ENCODE peak calls at places on chromosome 13, in eight cellular contexts. H is CD8-positive, alpha-beta memory T cell; I is activated CD4-positive, alpha-beta T cell treated with anti-CD3 and anti-CD28 coated beads, Interleukin-2, amount 50 U/mL, for 1 hour; Z is stimulated activated CD4-positive, alpha-beta T cell treated with anti-CD3 and anti-CD28 coated beads, Interleukin-1b, Interleukin-23, amount 100 ng/mL, for 1 hour; R is AG10803; L is heart left ventricle; V is tibial artery; S is sciatic nerve. Y is an unnamed sample.

GRCh38 chr13:59823495-59823894 is 340.2 kb downstream of the DIAPH3 start:
- DNase-seq in H (no peak), I (no peak), Z (no peak), R (peak), L (no peak), V (no peak), S (no peak), Y (no peak)

GRCh38 chr13:73273737-73274136 is 214.9 kb downstream of the KLF5 start:
- DNase-seq in H (no peak), I (no peak), Z (no peak), R (peak), L (no peak), V (no peak), S (no peak), Y (no peak)

GRCh38 chr13:52053460-52053859 is 29.0 kb downstream of the UTP14C start:
- DNase-seq in H (no peak), I (no peak), Z (no peak), R (peak), L (no peak), V (no peak), S (no peak), Y (no peak)

GRCh38 chr13:112916296-112916695 is 52.7 kb upstream of the MCF2L start:
- DNase-seq in H (no peak), I (no peak), Z (no peak), R (no peak), L (no peak), V (no peak), S (no peak), Y (no peak)

GRCh38 chr13:31001647-31002046 is 69.2 kb downstream of the TEX26 start:
- DNase-seq in H (no peak), I (no peak), Z (no peak), R (no peak), L (no peak), V (no peak), S (no peak), Y (no peak)

GRCh38 chr13:98875146-98875729 is 102.6 kb downstream of the DOCK9 start:
- DNase-seq in H (no peak), I (no peak), Z (no peak), R (no peak), L (no peak), V (no peak), S (no peak), Y (no peak)

GRCh38 chr13:108895220-108895704 is 265.9 kb downstream of the MYO16 start:
- DNase-seq in H (no peak), I (no peak), Z (no peak), R (peak), L (no peak), V (no peak), S (no peak), Y (no peak)

GRCh38 chr13:51614350-51614786 is 30.1 kb downstream of the WDFY2 start:
- DNase-seq in H (no peak), I (peak), Z (no peak), R (peak), L (peak), V (no peak), S (no peak), Y (peak)

GRCh38 chr13:66469745-66470144 is 760.4 kb downstream of the PCDH9 start:
- DNase-seq in H (no peak), I (no peak), Z (no peak), R (no peak), L (no peak), V (no peak), S (no peak), Y (no peak)

GRCh38 chr13:43237616-43238015 is 214.2 kb downstream of the DNAJC15 start:
- DNase-seq in H (no peak), I (no peak), Z (no peak), R (no peak), L (no peak), V (no peak), S (no peak), Y (no peak)

GRCh38 chr13:39159971-39160370 is 121.7 kb downstream of the NHLRC3 start:
- DNase-seq in H (no peak), I (no peak), Z (no peak), R (no peak), L (no peak), V (no peak), S (no peak), Y (no peak)

GRCh38 chr13:33355470-33355869 is 69.9 kb upstream of the STARD13 start:
- DNase-seq in H (no peak), I (no peak), Z (no peak), R (peak), L (peak), V (peak), S (no peak), Y (no peak)

GRCh38 chr13:112510002-112510780 is 77.8 kb downstream of the TUBGCP3 start:
- DNase-seq in H (no peak), I (no peak), Z (no peak), R (peak), L (no peak), V (no peak), S (no peak), Y (no peak)

GRCh38 chr13:91313103-91313502 is 34.4 kb upstream of the MIR17HG start:
- DNase-seq in H (no peak), I (no peak), Z (no peak), R (peak), L (no peak), V (no peak), S (no peak), Y (no peak)

GRCh38 chr13:99993660-99994455 is 12.3 kb downstream of the ZIC2 start:
- DNase-seq in H (no peak), I (no peak), Z (no peak), R (no peak), L (no peak), V (no peak), S (no peak), Y (no peak)

GRCh38 chr13:77207943-77208342 is 119.0 kb downstream of the MYCBP2 start:
- DNase-seq in H (no peak), I (no peak), Z (no peak), R (peak), L (no peak), V (no peak), S (no peak), Y (no peak)

GRCh38 chr13:46479286-46479685 is 73.7 kb upstream of the LRCH1 start:
- DNase-seq in H (no peak), I (no peak), Z (no peak), R (no peak), L (no peak), V (no peak), S (no peak), Y (no peak)

GRCh38 chr13:77868717-77869116 is 49.9 kb downstream of the EDNRB start:
- DNase-seq in H (no peak), I (no peak), Z (no peak), R (no peak), L (no peak), V (no peak), S (no peak), Y (no peak)

GRCh38 chr13:46383383-46383782 is 3.7 kb downstream of the RUBCNL start:
- DNase-seq in H (no peak), I (no peak), Z (no peak), R (peak), L (no peak), V (no peak), S (no peak), Y (no peak)

GRCh38 chr13:32472194-32472621 is 44.3 kb upstream of the N4BP2L1 start:
- DNase-seq in H (no peak), I (no peak), Z (no peak), R (no peak), L (no peak), V (no peak), S (no peak), Y (no peak)

GRCh38 chr13:25170554-25171107 is 1.5 kb downstream of the AMER2 start:
- DNase-seq in H (no peak), I (no peak), Z (no peak), R (no peak), L (no peak), V (no peak), S (no peak), Y (no peak)

GRCh38 chr13:51913421-51914136 is 51.8 kb downstream of the CCDC70 start:
- DNase-seq in H (no peak), I (no peak), Z (no peak), R (no peak), L (no peak), V (no peak), S (no peak), Y (no peak)

GRCh38 chr13:56988543-56988942 is 152.2 kb upstream of the PRR20A start:
- DNase-seq in H (no peak), I (no peak), Z (no peak), R (no peak), L (no peak), V (no peak), S (no peak), Y (no peak)

GRCh38 chr13:112680741-112681360 is 9.0 kb upstream of the ATP11A start:
- DNase-seq in H (no peak), I (no peak), Z (no peak), R (no peak), L (no peak), V (no peak), S (no peak), Y (no peak)

GRCh38 chr13:112911883-112912282 is 57.1 kb upstream of the MCF2L start:
- DNase-seq in H (no peak), I (no peak), Z (no peak), R (no peak), L (no peak), V (no peak), S (peak), Y (no peak)

GRCh38 chr13:65613004-65613403 is 1617.1 kb downstream of the PCDH9 start:
- DNase-seq in H (no peak), I (no peak), Z (no peak), R (no peak), L (no peak), V (no peak), S (no peak), Y (no peak)

GRCh38 chr13:105502193-105502592 is 1033.3 kb downstream of the EFNB2 start:
- DNase-seq in H (no peak), I (no peak), Z (no peak), R (no peak), L (no peak), V (no peak), S (no peak), Y (no peak)

GRCh38 chr13:48188640-48189039 is 44.4 kb upstream of the ITM2B start:
- DNase-seq in H (no peak), I (no peak), Z (no peak), R (no peak), L (no peak), V (no peak), S (no peak), Y (no peak)

GRCh38 chr13:68125087-68125480 is 894.9 kb upstream of the PCDH9 start:
- DNase-seq in H (no peak), I (no peak), Z (no peak), R (no peak), L (no peak), V (no peak), S (no peak), Y (no peak)

GRCh38 chr13:34416833-34417425 is 525.1 kb upstream of the NBEA start:
- DNase-seq in H (no peak), I (no peak), Z (no peak), R (peak), L (peak), V (peak), S (no peak), Y (peak)

GRCh38 chr13:27359203-27359821 is 65.1 kb upstream of the GTF3A start:
- DNase-seq in H (peak), I (peak), Z (peak), R (peak), L (peak), V (peak), S (peak), Y (peak)

GRCh38 chr13:38636106-38636505 is 50.8 kb upstream of the FREM2 start:
- DNase-seq in H (no peak), I (no peak), Z (no peak), R (no peak), L (no peak), V (no peak), S (no peak), Y (no peak)

GRCh38 chr13:27919934-27920676 is at the start of gene PDX1:
- DNase-seq in H (no peak), I (no peak), Z (no peak), R (peak), L (no peak), V (no peak), S (no peak), Y (peak)

Y was measured in transverse colon.